ENCODE peak calls at places on chromosome 1, in five cellular contexts. N is ovary, O is prostate gland, R is Peyer's patch, Z is A549. L is an unnamed sample.

GRCh38 chr1:24948072-24948827 is 18.2 kb upstream of the RUNX3 start:
- DNase-seq in N (no peak), O (no peak), R (no peak), Z (no peak), L (no peak)

GRCh38 chr1:231357831-231358354 is 19.8 kb downstream of the SPRTN start:
- DNase-seq in N (peak; percentile 36), O (peak; percentile 62), R (no peak), Z (peak; percentile 52), L (no peak)

GRCh38 chr1:9792156-9793042 is 31.4 kb downstream of the CLSTN1 start:
- DNase-seq in N (no peak), O (no peak), R (no peak), Z (no peak), L (no peak)

GRCh38 chr1:236710328-236710892 is 24.1 kb downstream of the ACTN2 start:
- DNase-seq in N (no peak), O (no peak), R (no peak), Z (no peak), L (no peak)

GRCh38 chr1:10007161-10007560 is 10.1 kb downstream of the RBP7 start:
- DNase-seq in N (no peak), O (peak; percentile 58), R (no peak), Z (no peak), L (no peak)

GRCh38 chr1:150161747-150162581 is 12.2 kb downstream of the PLEKHO1 start:
- DNase-seq in N (no peak), O (no peak), R (no peak), Z (no peak), L (no peak)

GRCh38 chr1:14238472-14239059 is 359.9 kb upstream of the KAZN start:
- DNase-seq in N (peak; percentile 43), O (no peak), R (no peak), Z (no peak), L (no peak)

GRCh38 chr1:203765029-203765837 is at the start of gene LAX1:
- DNase-seq in N (no peak), O (no peak), R (no peak), Z (no peak), L (no peak)

GRCh38 chr1:183230403-183230802 is 44.3 kb downstream of the LAMC2 start:
- DNase-seq in N (no peak), O (no peak), R (no peak), Z (no peak), L (no peak)

GRCh38 chr1:33377750-33378149 is 53.1 kb downstream of the PHC2 start:
- DNase-seq in N (no peak), O (no peak), R (no peak), Z (no peak), L (peak; percentile 5)

GRCh38 chr1:59046730-59047157 is 250.2 kb upstream of the FGGY start:
- DNase-seq in N (no peak), O (peak; percentile 24), R (no peak), Z (no peak), L (no peak)

GRCh38 chr1:1325288-1326074 is 879 bp downstream of the CPTP start:
- DNase-seq in N (no peak), O (no peak), R (no peak), Z (no peak), L (peak; percentile 93)

GRCh38 chr1:9537863-9538668 is 1.2 kb upstream of the SLC25A33 start:
- DNase-seq in N (no peak), O (peak; percentile 81), R (no peak), Z (no peak), L (peak; percentile 65)

GRCh38 chr1:211986628-211987254 is 48.6 kb downstream of the INTS7 start:
- DNase-seq in N (no peak), O (no peak), R (no peak), Z (no peak), L (no peak)

GRCh38 chr1:26701266-26701994 is 5.6 kb downstream of the ARID1A start:
- DNase-seq in N (no peak), O (no peak), R (no peak), Z (no peak), L (no peak)

GRCh38 chr1:161113915-161114314 is 3.9 kb downstream of the PFDN2 start:
- DNase-seq in N (no peak), O (no peak), R (no peak), Z (no peak), L (no peak)

GRCh38 chr1:198672124-198672523 is 33.3 kb downstream of the PTPRC start:
- DNase-seq in N (no peak), O (no peak), R (no peak), Z (no peak), L (no peak)

GRCh38 chr1:31708324-31708723 is 4.5 kb upstream of the COL16A1 start:
- DNase-seq in N (no peak), O (no peak), R (no peak), Z (no peak), L (no peak)

GRCh38 chr1:19863804-19864203 is 18.4 kb upstream of the OTUD3 start:
- DNase-seq in N (no peak), O (peak; percentile 37), R (no peak), Z (no peak), L (no peak)

GRCh38 chr1:48999321-48999720 is 222.6 kb upstream of the BEND5 start:
- DNase-seq in N (no peak), O (no peak), R (no peak), Z (no peak), L (no peak)

GRCh38 chr1:179728266-179728665 is 14.8 kb upstream of the FAM163A start:
- DNase-seq in N (no peak), O (no peak), R (no peak), Z (no peak), L (no peak)

GRCh38 chr1:29984544-29985375 is 738.6 kb downstream of the MATN1 start:
- DNase-seq in N (no peak), O (no peak), R (no peak), Z (no peak), L (peak; percentile 56)

GRCh38 chr1:55816456-55816794 is 601.3 kb upstream of the USP24 start:
- DNase-seq in N (no peak), O (no peak), R (no peak), Z (no peak), L (no peak)

GRCh38 chr1:231420959-231421615 is 1.0 kb downstream of the EGLN1 start:
- DNase-seq in N (peak; percentile 39), O (peak; percentile 26), R (peak; percentile 79), Z (no peak), L (peak; percentile 84)

GRCh38 chr1:201842472-201843020 is 13.6 kb downstream of the IPO9 start:
- DNase-seq in N (no peak), O (no peak), R (no peak), Z (no peak), L (no peak)

GRCh38 chr1:36300526-36300925 is 5.6 kb upstream of the SH3D21 start:
- DNase-seq in N (no peak), O (no peak), R (no peak), Z (no peak), L (no peak)

GRCh38 chr1:41239988-41240610 is 2.0 kb downstream of the SCMH1 start:
- DNase-seq in N (no peak), O (no peak), R (no peak), Z (peak; percentile 10), L (no peak)

GRCh38 chr1:226680653-226681052 is 58.4 kb downstream of the ITPKB start:
- DNase-seq in N (no peak), O (no peak), R (no peak), Z (no peak), L (no peak)
- H3K4me3 ChIP-seq in N (no peak overlapping the region), O (no peak overlapping the region), R (no peak overlapping the region), Z (no peak overlapping the region), L (no peak overlapping the region)

DNA sequence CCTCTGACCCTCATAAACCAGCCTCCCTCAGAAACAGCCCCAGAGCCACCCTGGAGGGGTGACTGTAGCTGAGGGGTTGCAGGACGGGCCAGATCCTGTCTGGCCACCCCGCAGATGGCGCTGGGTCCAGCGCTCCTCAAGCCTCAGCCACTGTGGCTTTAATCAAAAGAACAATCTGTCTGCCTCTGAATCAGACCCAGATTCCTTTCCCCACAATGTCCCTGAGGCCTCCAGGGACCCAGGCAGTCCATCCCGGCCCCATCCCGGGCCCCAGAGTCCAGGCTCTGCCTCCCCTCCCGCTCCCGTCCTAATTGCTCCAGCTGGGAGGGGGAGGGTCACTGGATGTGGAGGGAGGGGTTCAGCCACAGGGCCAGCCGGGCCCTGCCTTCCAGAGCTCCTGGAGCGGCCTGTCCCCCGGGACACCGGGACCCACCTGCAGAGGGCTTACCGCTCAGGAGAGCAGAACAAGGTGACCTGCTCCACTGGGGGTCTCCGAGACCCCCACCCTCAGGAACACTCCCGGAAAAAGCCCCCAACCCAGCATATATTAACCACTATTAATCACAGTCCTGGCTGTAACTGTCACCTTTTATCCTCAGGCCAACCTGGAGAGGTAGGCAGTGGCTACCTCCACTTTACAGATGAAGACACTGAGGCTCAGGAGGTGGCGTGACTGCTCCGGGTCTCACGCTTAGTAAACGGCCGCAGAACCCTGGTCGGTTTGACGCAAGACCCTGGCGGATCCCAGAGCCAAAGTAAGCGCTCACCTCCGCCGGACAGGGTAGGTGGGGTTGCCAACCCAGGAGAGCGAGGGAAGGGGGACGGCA is 807 bp upstream of the FBLIM1 start:
- DNase-seq in N (no peak), O (no peak), R (peak; percentile 69), Z (no peak), L (no peak)
- H3K27ac ChIP-seq in N (peak overlapping the region; percentile 65), O (peak overlapping the region; percentile 83), R (peak overlapping the region; percentile 85), Z (peak overlapping the region; percentile 94), L (no peak overlapping the region)

DNA sequence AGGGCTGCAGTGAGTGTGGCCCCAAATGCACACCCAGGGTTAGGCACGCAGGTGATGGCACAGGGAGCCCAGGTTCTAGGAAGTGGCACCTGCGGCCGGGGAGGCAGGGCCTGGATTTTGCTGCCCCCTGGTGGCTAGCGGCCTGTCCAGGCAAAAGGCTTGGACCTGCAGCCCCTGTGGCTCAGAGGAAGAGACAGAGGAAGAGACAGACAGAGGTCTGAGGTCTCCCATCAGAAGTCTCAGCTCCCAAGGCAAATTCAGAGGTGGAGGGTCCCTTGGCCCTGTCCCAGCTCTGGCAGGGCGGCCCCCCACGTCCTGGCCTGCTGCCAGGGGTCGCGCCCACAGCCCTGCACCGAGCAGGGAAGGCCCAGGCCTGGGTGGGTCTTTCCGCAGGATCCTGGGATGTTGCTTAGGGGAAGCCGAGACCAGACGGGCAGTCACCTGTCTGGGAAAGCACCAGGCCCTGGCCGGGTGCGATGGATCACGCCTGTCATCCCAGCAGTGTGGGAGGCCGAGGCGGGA is 8.0 kb upstream of the TNFRSF14 start:
- DNase-seq in N (peak; percentile 82), O (peak; percentile 86), R (peak; percentile 93), Z (peak; percentile 78), L (peak; percentile 90)
- TF ChIP-seq POLR2A in N (peak; percentile 14), O (no peak), R (peak; percentile 48), Z (no peak), L (peak; percentile 18)

GRCh38 chr1:210342986-210343780 is 14.5 kb downstream of the HHAT start:
- DNase-seq in N (no peak), O (no peak), R (no peak), Z (no peak), L (no peak)
- H3K4me3 ChIP-seq in N (peak overlapping the region; percentile 26), O (peak overlapping the region; percentile 22), R (peak overlapping the region; percentile 41), Z (no peak overlapping the region), L (peak overlapping the region; percentile 3)

GRCh38 chr1:76668046-76668445 is 199.2 kb upstream of the ST6GALNAC5 start:
- DNase-seq in N (no peak), O (no peak), R (no peak), Z (no peak), L (no peak)
- H3K27ac ChIP-seq in N (no peak overlapping the region), O (no peak overlapping the region), R (no peak overlapping the region), Z (no peak overlapping the region), L (no peak overlapping the region)